ENCODE peak calls at places on chromosome 16, in five cellular contexts. G, B, W, L and C are unnamed samples.

GRCh38 chr16:685967-686366 is 1.8 kb upstream of the JMJD8 start:
- DNase-seq in G (peak; percentile 63), B (peak; percentile 39), W (peak; percentile 55), L (peak; percentile 53), C (no peak)

GRCh38 chr16:75320435-75320834 is 69.0 kb upstream of the BCAR1 start:
- DNase-seq in G (no peak), B (no peak), W (no peak), L (no peak), C (no peak)

GRCh38 chr16:19776147-19776546 is 58.1 kb downstream of the IQCK start:
- DNase-seq in G (no peak), B (no peak), W (no peak), L (no peak), C (no peak)

GRCh38 chr16:66919569-66920472 is 1.1 kb upstream of the CDH16 start:
- DNase-seq in G (no peak), B (no peak), W (peak; percentile 54), L (no peak), C (no peak)

GRCh38 chr16:12087901-12088364 is 111.4 kb downstream of the SNX29 start:
- DNase-seq in G (no peak), B (no peak), W (no peak), L (no peak), C (peak; percentile 15)

GRCh38 chr16:26139884-26140283 is 448.1 kb downstream of the HS3ST4 start:
- DNase-seq in G (no peak), B (no peak), W (no peak), L (no peak), C (no peak)

GRCh38 chr16:67419502-67419901 is 3.2 kb upstream of the ZDHHC1 start:
- DNase-seq in G (no peak), B (no peak), W (no peak), L (no peak), C (no peak)

GRCh38 chr16:9499921-9500593 is 408.6 kb downstream of the HAPSTR1 start:
- DNase-seq in G (peak; percentile 52), B (no peak), W (no peak), L (no peak), C (no peak)

GRCh38 chr16:73616186-73616585 is 568.3 kb upstream of the ZFHX3 start:
- DNase-seq in G (no peak), B (no peak), W (no peak), L (no peak), C (no peak)

GRCh38 chr16:70757183-70757582 is 43.8 kb downstream of the VAC14 start:
- DNase-seq in G (no peak), B (no peak), W (no peak), L (no peak), C (no peak)

GRCh38 chr16:67528222-67528869 is at the start of gene RIPOR1:
- DNase-seq in G (peak; percentile 69), B (peak; percentile 59), W (peak; percentile 70), L (peak; percentile 77), C (peak; percentile 86)

GRCh38 chr16:64858076-64858475 is 263.8 kb downstream of the CDH11 start:
- DNase-seq in G (no peak), B (no peak), W (no peak), L (no peak), C (no peak)

GRCh38 chr16:80852261-80852872 is 48.0 kb upstream of the CDYL2 start:
- DNase-seq in G (peak; percentile 50), B (no peak), W (no peak), L (peak; percentile 41), C (no peak)

GRCh38 chr16:24838554-24839266 is 7.1 kb upstream of the SLC5A11 start:
- DNase-seq in G (no peak), B (no peak), W (no peak), L (peak; percentile 36), C (peak; percentile 70)

GRCh38 chr16:65375651-65376050 is 253.8 kb upstream of the CDH11 start:
- DNase-seq in G (no peak), B (no peak), W (no peak), L (no peak), C (no peak)

GRCh38 chr16:2037115-2037514 is 10.4 kb downstream of the NHERF2 start:
- DNase-seq in G (no peak), B (no peak), W (no peak), L (no peak), C (no peak)

GRCh38 chr16:2038359-2039285 is 9.0 kb downstream of the NTHL1 start:
- DNase-seq in G (no peak), B (no peak), W (no peak), L (peak; percentile 69), C (no peak)

GRCh38 chr16:2036200-2036966 is 9.7 kb downstream of the NHERF2 start:
- DNase-seq in G (no peak), B (no peak), W (no peak), L (no peak), C (no peak)

GRCh38 chr16:2039286-2040030 is 8.2 kb downstream of the NTHL1 start:
- DNase-seq in G (no peak), B (peak; percentile 59), W (peak; percentile 69), L (peak; percentile 95), C (peak; percentile 87)

GRCh38 chr16:2037631-2038358 is 9.8 kb downstream of the NTHL1 start:
- DNase-seq in G (no peak), B (no peak), W (no peak), L (no peak), C (no peak)
- H3K4me1 ChIP-seq in G (no peaks in the 10 kb centered on the region), B (peaks cover 49% of the 10 kb centered on the region), W (peaks cover 19% of the 10 kb centered on the region), L (peaks cover 79% of the 10 kb centered on the region), C (peaks cover 6% of the 10 kb centered on the region)

DNA sequence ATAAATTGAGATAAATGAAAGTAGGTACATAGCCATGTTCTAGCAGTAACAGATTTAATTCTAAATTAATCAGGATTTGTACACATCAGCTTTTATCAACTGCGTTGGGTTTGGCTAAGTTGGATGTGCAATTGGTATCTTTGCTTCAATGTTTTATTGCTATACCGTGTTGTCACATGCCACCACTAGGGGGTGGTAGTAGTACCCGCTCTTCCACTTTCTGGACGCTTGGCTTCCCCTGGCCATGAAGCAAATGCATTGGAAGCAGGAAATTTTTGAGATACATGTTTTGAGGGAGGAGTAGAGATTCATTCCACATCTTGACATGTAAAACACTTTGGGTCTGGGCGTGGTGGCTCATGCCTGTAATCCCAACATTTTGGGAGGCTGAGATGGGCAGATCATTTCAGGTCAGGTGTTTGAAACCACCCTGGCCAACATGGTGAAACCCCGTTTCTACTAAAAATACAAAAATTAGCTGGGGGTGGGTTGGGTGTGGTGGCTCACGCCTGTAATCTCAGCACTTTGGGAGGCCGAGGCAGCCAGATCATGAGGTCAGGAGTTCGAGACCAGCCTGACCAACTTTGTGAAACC is 58.6 kb downstream of the EMP2 start:
- DNase-seq in G (peak; percentile 61), B (peak; percentile 42), W (peak; percentile 22), L (peak; percentile 78), C (peak; percentile 76)
- TF ChIP-seq CTCF in G (peak; percentile 92), B (peak; percentile 75), W (peak; percentile 92), L (peak; percentile 75), C (peak; percentile 83)

DNA sequence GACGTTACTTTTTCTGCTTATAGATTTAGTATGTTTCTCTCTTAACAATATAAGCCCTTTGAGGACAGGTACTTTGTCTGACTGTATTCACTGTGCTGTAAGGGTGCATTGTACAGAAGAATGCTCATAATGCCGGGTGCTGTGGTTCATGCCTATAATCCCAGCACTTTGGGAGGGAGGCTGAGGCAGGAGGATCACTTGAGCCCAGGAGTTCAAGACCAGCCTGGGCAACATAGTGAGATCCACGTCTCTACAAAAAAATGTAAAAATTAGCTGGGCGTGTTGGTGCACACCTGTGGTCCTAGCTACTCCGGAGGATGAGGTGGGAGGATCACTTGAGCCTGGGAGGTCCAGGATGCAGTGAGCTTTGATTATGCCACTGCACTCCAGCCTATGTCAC is 2.4 kb upstream of the NDE1 start:
- DNase-seq in G (no peak), B (no peak), W (no peak), L (no peak), C (no peak)
- H3K4me1 ChIP-seq in G (no peaks in the 10 kb centered on the region), B (peaks cover 12% of the 10 kb centered on the region), W (peaks cover 13% of the 10 kb centered on the region), L (no peaks in the 10 kb centered on the region), C (peaks cover 10% of the 10 kb centered on the region)

DNA sequence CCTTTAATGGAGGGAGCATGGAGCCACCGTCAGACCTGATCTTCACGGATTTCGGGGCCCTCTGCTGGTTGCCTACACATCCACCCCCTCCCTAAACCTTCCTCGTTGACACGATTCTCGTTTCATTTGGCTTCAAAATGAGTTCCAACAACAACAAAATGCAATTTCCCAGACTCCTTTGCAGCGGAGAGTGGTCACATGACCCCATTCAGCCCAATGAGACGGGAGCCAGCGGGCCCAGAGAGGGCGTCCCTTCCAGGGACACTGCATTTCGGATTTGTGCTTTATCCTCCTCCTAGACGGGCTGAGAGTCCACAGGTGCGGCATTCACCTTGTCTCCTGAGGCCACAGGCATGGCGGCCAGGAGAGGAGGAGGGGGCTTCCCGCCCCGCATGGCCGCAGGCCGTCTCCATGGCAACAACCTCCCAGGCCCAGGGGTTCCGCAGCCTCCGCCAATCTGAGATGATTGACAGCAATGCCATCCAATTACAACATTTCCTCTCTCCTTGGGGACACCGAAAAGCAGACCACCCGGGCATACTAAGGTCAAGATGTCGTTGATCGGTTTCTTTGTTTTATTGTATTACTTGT is 259.8 kb downstream of the C16orf95 start:
- DNase-seq in G (peak; percentile 73), B (no peak), W (no peak), L (no peak), C (no peak)
- TF ChIP-seq CTCF in G (peak; percentile 49), B (no peak), W (no peak), L (no peak), C (no peak)

DNA sequence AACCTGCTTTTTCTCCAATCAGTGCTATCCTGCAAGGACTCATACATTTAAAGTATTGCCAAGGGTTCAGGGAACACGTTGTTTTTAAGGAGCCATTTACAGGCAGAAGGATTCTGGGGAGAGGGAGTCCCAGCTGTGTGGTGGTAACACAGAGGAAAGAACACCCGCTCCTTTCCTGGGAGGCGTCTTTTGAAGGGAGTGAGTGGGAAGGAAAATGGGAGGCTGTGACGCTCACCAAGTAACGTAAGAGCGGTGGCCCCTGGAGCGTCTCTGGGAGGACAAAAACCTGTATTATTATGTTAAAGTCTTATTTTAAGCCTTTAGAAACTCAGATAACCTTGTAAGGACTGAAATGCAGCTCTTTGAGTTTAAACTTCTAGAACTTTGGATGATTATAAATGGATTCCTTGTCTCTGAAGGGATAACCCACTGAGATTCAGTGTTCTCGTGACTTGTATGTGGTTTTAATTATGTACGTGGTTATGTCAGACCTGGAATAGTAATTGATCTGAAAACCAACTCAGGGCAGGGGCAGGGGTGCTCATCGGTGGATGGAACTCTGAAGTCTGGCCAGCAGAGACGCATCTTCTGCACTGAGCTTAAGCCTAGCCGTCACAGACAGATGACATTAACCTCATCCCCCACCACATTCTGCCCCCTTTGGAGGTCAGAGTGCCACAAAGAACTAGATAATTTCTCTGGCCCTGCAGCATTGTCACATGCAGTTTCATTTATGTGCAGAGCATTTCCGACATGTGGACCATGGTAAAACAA is 41.9 kb upstream of the SLC12A3 start:
- DNase-seq in G (no peak), B (no peak), W (no peak), L (no peak), C (no peak)
- H3K4me1 ChIP-seq in G (no peaks in the 10 kb centered on the region), B (no peaks in the 10 kb centered on the region), W (no peaks in the 10 kb centered on the region), L (no peaks in the 10 kb centered on the region), C (no peaks in the 10 kb centered on the region)